ENCODE peak calls at places on chromosomes 4 and X, in six cellular contexts. One of them, this sample, is unnamed. For H3K9me3 and H3K4me1, the result is how much of the 10 kb centered on the place peaks cover.

GRCh38 chrX:10897768-10898167 is 213.4 kb upstream of the HCCS start:
- DNase-seq in CD4-positive, CD25-positive, alpha-beta regulatory T cell: no peak
- DNase-seq in mucosa of descending colon: no peak
- DNase-seq in kidney: no peak
- DNase-seq in right cardiac atrium: no peak
- DNase-seq in heart left ventricle: no peak
- DNase-seq in this sample: no peak

GRCh38 chrX:40245411-40246140 is 147.8 kb upstream of the BCOR start:
- DNase-seq in heart left ventricle: peak
- DNase-seq in right cardiac atrium: peak
- DNase-seq in mucosa of descending colon: no peak
- DNase-seq in CD4-positive, CD25-positive, alpha-beta regulatory T cell: peak
- DNase-seq in kidney: peak
- DNase-seq in this sample: no peak

GRCh38 chrX:154383359-154384283 is 4.5 kb downstream of the EMD start:
- DNase-seq in right cardiac atrium: peak
- DNase-seq in heart left ventricle: no peak
- DNase-seq in kidney: no peak
- DNase-seq in CD4-positive, CD25-positive, alpha-beta regulatory T cell: no peak
- DNase-seq in mucosa of descending colon: no peak
- DNase-seq in this sample: no peak

GRCh38 chr4:39304651-39305050 is 61.5 kb downstream of the RFC1 start:
- DNase-seq in kidney: no peak
- DNase-seq in CD4-positive, CD25-positive, alpha-beta regulatory T cell: peak
- DNase-seq in right cardiac atrium: no peak
- DNase-seq in heart left ventricle: no peak
- DNase-seq in mucosa of descending colon: no peak
- DNase-seq in this sample: no peak

GRCh38 chr4:71540749-71541269 is 202.0 kb downstream of the SLC4A4 start:
- DNase-seq in kidney: no peak
- DNase-seq in mucosa of descending colon: no peak
- DNase-seq in right cardiac atrium: no peak
- DNase-seq in heart left ventricle: no peak
- DNase-seq in CD4-positive, CD25-positive, alpha-beta regulatory T cell: no peak
- DNase-seq in this sample: no peak

GRCh38 chr4:141144207-141144606 is 10.9 kb upstream of the RNF150 start:
- DNase-seq in heart left ventricle: no peak
- DNase-seq in kidney: no peak
- DNase-seq in CD4-positive, CD25-positive, alpha-beta regulatory T cell: no peak
- DNase-seq in right cardiac atrium: no peak
- DNase-seq in mucosa of descending colon: no peak
- DNase-seq in this sample: no peak

GRCh38 chr4:174222266-174222872 is 61.1 kb downstream of the FBXO8 start:
- DNase-seq in kidney: no peak
- DNase-seq in right cardiac atrium: no peak
- DNase-seq in CD4-positive, CD25-positive, alpha-beta regulatory T cell: peak
- DNase-seq in heart left ventricle: no peak
- DNase-seq in mucosa of descending colon: no peak
- DNase-seq in this sample: no peak

GRCh38 chr4:141121768-141122415 is 11.4 kb downstream of the RNF150 start:
- DNase-seq in CD4-positive, CD25-positive, alpha-beta regulatory T cell: no peak
- DNase-seq in mucosa of descending colon: no peak
- DNase-seq in kidney: no peak
- DNase-seq in heart left ventricle: no peak
- DNase-seq in right cardiac atrium: no peak
- DNase-seq in this sample: no peak

GRCh38 chr4:115711575-115711974 is 598.2 kb upstream of the NDST4 start:
- DNase-seq in kidney: no peak
- DNase-seq in mucosa of descending colon: no peak
- DNase-seq in heart left ventricle: no peak
- DNase-seq in right cardiac atrium: no peak
- DNase-seq in CD4-positive, CD25-positive, alpha-beta regulatory T cell: no peak
- DNase-seq in this sample: no peak

GRCh38 chrX:43661521-43662240 is 5.6 kb downstream of the MAOA start:
- DNase-seq in mucosa of descending colon: no peak
- DNase-seq in heart left ventricle: no peak
- DNase-seq in CD4-positive, CD25-positive, alpha-beta regulatory T cell: no peak
- DNase-seq in right cardiac atrium: no peak
- DNase-seq in kidney: no peak
- DNase-seq in this sample: no peak

GRCh38 chrX:19545651-19546050 is 30.3 kb upstream of the MAP3K15 start:
- DNase-seq in heart left ventricle: peak
- DNase-seq in kidney: no peak
- DNase-seq in right cardiac atrium: no peak
- DNase-seq in CD4-positive, CD25-positive, alpha-beta regulatory T cell: no peak
- DNase-seq in mucosa of descending colon: no peak
- DNase-seq in this sample: no peak

GRCh38 chr4:120682981-120683380 is 239.5 kb downstream of the PRDM5 start:
- DNase-seq in kidney: no peak
- DNase-seq in heart left ventricle: no peak
- DNase-seq in right cardiac atrium: no peak
- DNase-seq in CD4-positive, CD25-positive, alpha-beta regulatory T cell: no peak
- DNase-seq in mucosa of descending colon: no peak
- DNase-seq in this sample: no peak

GRCh38 chr4:60863442-60863841 is 336.7 kb upstream of the ADGRL3 start:
- DNase-seq in heart left ventricle: no peak
- DNase-seq in kidney: no peak
- DNase-seq in right cardiac atrium: no peak
- DNase-seq in mucosa of descending colon: no peak
- DNase-seq in CD4-positive, CD25-positive, alpha-beta regulatory T cell: no peak
- DNase-seq in this sample: no peak

GRCh38 chr4:73583661-73584060 is 36.6 kb downstream of the RASSF6 start:
- DNase-seq in right cardiac atrium: no peak
- DNase-seq in heart left ventricle: no peak
- DNase-seq in CD4-positive, CD25-positive, alpha-beta regulatory T cell: no peak
- DNase-seq in kidney: no peak
- DNase-seq in mucosa of descending colon: no peak
- DNase-seq in this sample: no peak

GRCh38 chr4:42458686-42459085 is 61.4 kb downstream of the SHISA3 start:
- DNase-seq in CD4-positive, CD25-positive, alpha-beta regulatory T cell: no peak
- DNase-seq in heart left ventricle: no peak
- DNase-seq in kidney: no peak
- DNase-seq in right cardiac atrium: no peak
- DNase-seq in mucosa of descending colon: no peak
- DNase-seq in this sample: no peak

GRCh38 chrX:155962906-155963305 is 34.6 kb upstream of the IL9R start:
- DNase-seq in heart left ventricle: no peak
- DNase-seq in right cardiac atrium: no peak
- DNase-seq in CD4-positive, CD25-positive, alpha-beta regulatory T cell: no peak
- DNase-seq in mucosa of descending colon: no peak
- DNase-seq in kidney: no peak
- DNase-seq in this sample: no peak

GRCh38 chr4:94640151-94640550 is 117.6 kb upstream of the BMPR1B start:
- DNase-seq in right cardiac atrium: no peak
- DNase-seq in heart left ventricle: no peak
- DNase-seq in CD4-positive, CD25-positive, alpha-beta regulatory T cell: no peak
- DNase-seq in mucosa of descending colon: no peak
- DNase-seq in kidney: no peak
- DNase-seq in this sample: no peak

GRCh38 chr4:173194175-173194574 is 25.6 kb downstream of the GALNT7 start:
- DNase-seq in heart left ventricle: no peak
- DNase-seq in right cardiac atrium: no peak
- DNase-seq in mucosa of descending colon: no peak
- DNase-seq in CD4-positive, CD25-positive, alpha-beta regulatory T cell: no peak
- DNase-seq in kidney: no peak
- DNase-seq in this sample: no peak

GRCh38 chr4:785332-786073 is 40.4 kb downstream of the CPLX1 start:
- DNase-seq in right cardiac atrium: peak
- DNase-seq in CD4-positive, CD25-positive, alpha-beta regulatory T cell: no peak
- DNase-seq in heart left ventricle: no peak
- DNase-seq in mucosa of descending colon: peak
- DNase-seq in kidney: peak
- DNase-seq in this sample: no peak

GRCh38 chrX:18833071-18833731 is 125.8 kb downstream of the PPEF1 start:
- DNase-seq in CD4-positive, CD25-positive, alpha-beta regulatory T cell: no peak
- DNase-seq in heart left ventricle: peak
- DNase-seq in right cardiac atrium: peak
- DNase-seq in mucosa of descending colon: no peak
- DNase-seq in kidney: peak
- DNase-seq in this sample: no peak

GRCh38 chr4:69098470-69098869 is 2.2 kb downstream of the UGT2B7 start:
- DNase-seq in CD4-positive, CD25-positive, alpha-beta regulatory T cell: no peak
- DNase-seq in right cardiac atrium: no peak
- DNase-seq in heart left ventricle: no peak
- DNase-seq in mucosa of descending colon: no peak
- DNase-seq in kidney: no peak
- DNase-seq in this sample: no peak

DNA sequence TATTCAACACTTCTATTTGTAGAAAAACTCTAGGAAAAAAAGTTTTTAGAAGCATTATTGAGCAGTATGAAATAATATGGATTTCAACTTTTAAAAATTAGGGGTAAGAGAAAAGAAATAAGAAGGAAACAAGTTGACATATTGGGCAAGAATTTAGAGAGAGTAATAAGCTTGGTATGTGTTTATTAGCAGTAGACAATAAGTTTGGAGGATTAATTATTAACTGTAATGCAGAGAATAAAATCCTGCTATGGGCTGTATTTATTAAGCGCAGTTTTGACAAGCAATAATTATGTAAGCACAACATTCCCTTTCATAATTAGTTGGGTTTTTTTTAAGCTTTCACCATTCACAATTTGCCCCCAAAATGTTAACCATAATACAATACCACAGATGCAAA is 162.7 kb upstream of the SLC7A11 start:
- DNase-seq in CD4-positive, CD25-positive, alpha-beta regulatory T cell: no peak
- DNase-seq in kidney: no peak
- DNase-seq in right cardiac atrium: no peak
- DNase-seq in mucosa of descending colon: no peak
- DNase-seq in heart left ventricle: no peak
- DNase-seq in this sample: no peak
- H3K4me3 ChIP-seq in CD4-positive, CD25-positive, alpha-beta regulatory T cell: no peak
- H3K4me3 ChIP-seq in kidney: no peak
- H3K4me3 ChIP-seq in right cardiac atrium: no peak
- H3K4me3 ChIP-seq in mucosa of descending colon: no peak
- H3K4me3 ChIP-seq in heart left ventricle: no peak
- H3K4me3 ChIP-seq in this sample: no peak

GRCh38 chr4:88276952-88277710 is 7.2 kb downstream of the PPM1K start:
- DNase-seq in right cardiac atrium: no peak
- DNase-seq in heart left ventricle: no peak
- DNase-seq in CD4-positive, CD25-positive, alpha-beta regulatory T cell: no peak
- DNase-seq in mucosa of descending colon: no peak
- DNase-seq in kidney: no peak
- DNase-seq in this sample: no peak

GRCh38 chr4:88280228-88280795 is 4.0 kb downstream of the PPM1K start:
- DNase-seq in mucosa of descending colon: no peak
- DNase-seq in right cardiac atrium: no peak
- DNase-seq in CD4-positive, CD25-positive, alpha-beta regulatory T cell: no peak
- DNase-seq in heart left ventricle: no peak
- DNase-seq in kidney: no peak
- DNase-seq in this sample: no peak

GRCh38 chr4:88275516-88275915 is 8.8 kb downstream of the PPM1K start:
- DNase-seq in heart left ventricle: no peak
- DNase-seq in CD4-positive, CD25-positive, alpha-beta regulatory T cell: no peak
- DNase-seq in kidney: no peak
- DNase-seq in mucosa of descending colon: no peak
- DNase-seq in right cardiac atrium: no peak
- DNase-seq in this sample: no peak

GRCh38 chr4:88275949-88276515 is 8.3 kb downstream of the PPM1K start:
- DNase-seq in CD4-positive, CD25-positive, alpha-beta regulatory T cell: no peak
- DNase-seq in right cardiac atrium: no peak
- DNase-seq in mucosa of descending colon: no peak
- DNase-seq in kidney: no peak
- DNase-seq in heart left ventricle: no peak
- DNase-seq in this sample: no peak

DNA sequence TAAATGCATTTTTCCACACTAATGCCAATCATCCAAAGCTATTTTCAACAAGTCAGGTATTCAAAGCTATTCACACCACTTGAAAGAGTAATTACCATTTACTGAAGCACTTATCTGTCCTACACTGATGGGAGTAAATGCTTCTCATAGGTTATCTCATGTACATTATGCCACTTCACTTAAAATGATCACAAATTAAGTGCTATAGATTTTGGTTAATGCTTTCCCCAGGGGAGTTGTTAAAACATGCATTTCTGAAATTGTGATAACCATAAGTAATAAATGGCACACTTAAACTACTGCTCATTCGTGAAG is 6.7 kb downstream of the PPM1K start:
- DNase-seq in mucosa of descending colon: no peak
- DNase-seq in right cardiac atrium: no peak
- DNase-seq in CD4-positive, CD25-positive, alpha-beta regulatory T cell: no peak
- DNase-seq in heart left ventricle: no peak
- DNase-seq in kidney: no peak
- DNase-seq in this sample: no peak
- H3K9me3 ChIP-seq in mucosa of descending colon: under half
- H3K9me3 ChIP-seq in right cardiac atrium: under half
- H3K9me3 ChIP-seq in CD4-positive, CD25-positive, alpha-beta regulatory T cell: under half
- H3K9me3 ChIP-seq in heart left ventricle: under half
- H3K9me3 ChIP-seq in kidney: under half
- H3K9me3 ChIP-seq in this sample: under half

GRCh38 chr4:184812651-184813181 is 13.1 kb downstream of the ACSL1 start:
- DNase-seq in kidney: no peak
- DNase-seq in right cardiac atrium: no peak
- DNase-seq in CD4-positive, CD25-positive, alpha-beta regulatory T cell: no peak
- DNase-seq in mucosa of descending colon: no peak
- DNase-seq in heart left ventricle: no peak
- DNase-seq in this sample: no peak
- H3K4me1 ChIP-seq in kidney: under half
- H3K4me1 ChIP-seq in right cardiac atrium: under half
- H3K4me1 ChIP-seq in CD4-positive, CD25-positive, alpha-beta regulatory T cell: under half
- H3K4me1 ChIP-seq in mucosa of descending colon: under half
- H3K4me1 ChIP-seq in heart left ventricle: under half
- H3K4me1 ChIP-seq in this sample: under half

GRCh38 chr4:103095080-103095479 is 4.6 kb downstream of the BDH2 start:
- DNase-seq in mucosa of descending colon: no peak
- DNase-seq in kidney: no peak
- DNase-seq in right cardiac atrium: no peak
- DNase-seq in CD4-positive, CD25-positive, alpha-beta regulatory T cell: no peak
- DNase-seq in heart left ventricle: no peak
- DNase-seq in this sample: no peak

GRCh38 chr4:103086565-103086964 is 10.0 kb upstream of the SLC9B2 start:
- DNase-seq in right cardiac atrium: no peak
- DNase-seq in heart left ventricle: no peak
- DNase-seq in CD4-positive, CD25-positive, alpha-beta regulatory T cell: no peak
- DNase-seq in mucosa of descending colon: no peak
- DNase-seq in kidney: no peak
- DNase-seq in this sample: no peak

GRCh38 chr4:103091601-103092223 is 7.9 kb downstream of the BDH2 start:
- DNase-seq in heart left ventricle: no peak
- DNase-seq in CD4-positive, CD25-positive, alpha-beta regulatory T cell: peak
- DNase-seq in kidney: no peak
- DNase-seq in right cardiac atrium: no peak
- DNase-seq in mucosa of descending colon: no peak
- DNase-seq in this sample: peak

GRCh38 chr4:103097112-103097511 is 2.5 kb downstream of the BDH2 start:
- DNase-seq in right cardiac atrium: no peak
- DNase-seq in CD4-positive, CD25-positive, alpha-beta regulatory T cell: no peak
- DNase-seq in mucosa of descending colon: no peak
- DNase-seq in kidney: no peak
- DNase-seq in heart left ventricle: no peak
- DNase-seq in this sample: no peak

DNA sequence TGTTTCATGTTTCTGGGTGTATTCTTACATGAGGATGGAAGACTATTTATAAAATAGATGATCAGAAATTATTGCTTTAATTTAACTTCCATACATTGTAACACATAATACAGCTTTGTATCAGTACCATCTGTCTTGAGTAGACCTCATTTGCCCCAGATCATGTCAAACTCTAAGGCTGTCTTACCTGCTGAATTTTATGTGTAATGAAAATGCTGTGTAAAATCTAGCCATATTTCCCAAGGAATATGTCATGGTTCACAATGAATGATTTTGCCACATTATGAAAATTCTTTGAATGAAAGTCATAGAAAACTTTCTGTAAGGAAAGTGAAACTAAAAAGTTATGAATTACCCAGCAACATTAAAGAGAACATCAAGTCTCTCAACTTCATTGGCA is 7.4 kb downstream of the BDH2 start:
- DNase-seq in heart left ventricle: no peak
- DNase-seq in CD4-positive, CD25-positive, alpha-beta regulatory T cell: peak
- DNase-seq in mucosa of descending colon: no peak
- DNase-seq in kidney: no peak
- DNase-seq in right cardiac atrium: no peak
- DNase-seq in this sample: no peak
- H3K4me3 ChIP-seq in heart left ventricle: no peak
- H3K4me3 ChIP-seq in CD4-positive, CD25-positive, alpha-beta regulatory T cell: peak
- H3K4me3 ChIP-seq in mucosa of descending colon: no peak
- H3K4me3 ChIP-seq in kidney: no peak
- H3K4me3 ChIP-seq in right cardiac atrium: no peak
- H3K4me3 ChIP-seq in this sample: no peak